ENCODE peak calls at places on chromosomes 16 and 17, in five cellular contexts. D, I, L, P and O are unnamed samples.

GRCh38 chr16:4675864-4676786 is 17.2 kb upstream of the NUDT16L1 start:
- DNase-seq in D (no peak), I (no peak), L (no peak), P (no peak), O (no peak)

GRCh38 chr17:9568957-9569588 is 6.5 kb downstream of the STX8 start:
- DNase-seq in D (no peak), I (no peak), L (no peak), P (no peak), O (no peak)

GRCh38 chr17:79616801-79617200 is 6.0 kb upstream of the RBFOX3 start:
- DNase-seq in D (no peak), I (no peak), L (no peak), P (no peak), O (no peak)

GRCh38 chr17:55386931-55387330 is 34.7 kb downstream of the MMD start:
- DNase-seq in D (no peak), I (no peak), L (no peak), P (no peak), O (no peak)

GRCh38 chr17:7856081-7856791 is 1.1 kb downstream of the NAA38 start:
- DNase-seq in D (no peak), I (no peak), L (no peak), P (no peak), O (no peak)

GRCh38 chr16:57755726-57756423 is 20.3 kb downstream of the KATNB1 start:
- DNase-seq in D (no peak), I (no peak), L (no peak), P (no peak), O (no peak)

GRCh38 chr16:23362460-23363317 is 60.6 kb downstream of the SCNN1B start:
- DNase-seq in D (no peak), I (no peak), L (peak), P (no peak), O (no peak)

GRCh38 chr16:1345651-1346421 is 5.8 kb downstream of the TSR3 start:
- DNase-seq in D (no peak), I (no peak), L (no peak), P (no peak), O (no peak)

GRCh38 chr16:9441021-9441420 is 349.6 kb downstream of the HAPSTR1 start:
- DNase-seq in D (no peak), I (no peak), L (no peak), P (no peak), O (no peak)

GRCh38 chr17:44044092-44044491 is 22.4 kb downstream of the LSM12 start:
- DNase-seq in D (no peak), I (no peak), L (no peak), P (no peak), O (peak)

GRCh38 chr17:50763716-50764450 is 3.4 kb downstream of the ANKRD40CL start:
- DNase-seq in D (no peak), I (no peak), L (no peak), P (no peak), O (no peak)

GRCh38 chr17:35748323-35748960 is 4.6 kb downstream of the GAS2L2 start:
- DNase-seq in D (no peak), I (no peak), L (peak), P (no peak), O (no peak)